ENCODE peak calls at places on chromosomes 13 and 19, in ten cellular contexts. V is T-cell; P is fibroblast of lung; O is neuronal stem cell; C is activated T-cell treated with anti-CD3 and anti-CD28 coated beads for 1 hour; Z is NCI-H1436; D is AML-193; N is lower lobe of right lung; J is stimulated activated CD4-positive, alpha-beta T cell treated with anti-CD3 and anti-CD28 coated beads, Interleukin-4, amount 100 ng/mL, for 1 hour; R is C1 segment of cervical spinal cord. Q is an unnamed sample.
A peak's percentile ranks its signal among the peaks of the same experiment; 100 is the strongest.

GRCh38 chr13:33682020-33682564 is 135.9 kb upstream of the RFC3 start:
- DNase-seq in V (no peak), P (no peak), O (no peak), C (no peak), Z (no peak), D (no peak), N (no peak), J (no peak), R (no peak), Q (no peak)

GRCh38 chr13:98217597-98217996 is 40.5 kb upstream of the RNF113B start:
- DNase-seq in V (no peak), P (no peak), O (no peak), C (no peak), Z (no peak), D (no peak), N (peak; percentile 71), J (no peak), R (no peak), Q (no peak)

GRCh38 chr19:55406869-55407624 is 541 bp downstream of the UBE2S start:
- DNase-seq in V (no peak), P (no peak), O (no peak), C (peak; percentile 17), Z (peak; percentile 14), D (no peak), N (no peak), J (peak; percentile 36), R (no peak), Q (peak; percentile 61)

GRCh38 chr13:59745395-59745788 is 418.3 kb downstream of the DIAPH3 start:
- DNase-seq in V (no peak), P (peak; percentile 56), O (no peak), C (no peak), Z (no peak), D (no peak), N (no peak), J (no peak), R (no peak), Q (no peak)

GRCh38 chr13:36997716-36998427 is 1.3 kb downstream of the ALG5 start:
- DNase-seq in V (no peak), P (peak; percentile 11), O (no peak), C (no peak), Z (no peak), D (no peak), N (no peak), J (no peak), R (no peak), Q (no peak)

GRCh38 chr19:40611900-40612698 is 10.9 kb downstream of the LTBP4 start:
- DNase-seq in V (no peak), P (no peak), O (no peak), C (no peak), Z (no peak), D (no peak), N (no peak), J (no peak), R (no peak), Q (peak; percentile 47)

GRCh38 chr19:9674669-9675357 is at the start of gene ZNF562:
- DNase-seq in V (peak; percentile 73), P (peak; percentile 90), O (peak; percentile 86), C (peak; percentile 68), Z (peak; percentile 59), D (peak; percentile 82), N (peak; percentile 94), J (peak; percentile 79), R (peak; percentile 88), Q (peak; percentile 56)

GRCh38 chr19:17772172-17772571 is 20.9 kb downstream of the FCHO1 start:
- DNase-seq in V (no peak), P (peak; percentile 27), O (no peak), C (no peak), Z (no peak), D (no peak), N (no peak), J (no peak), R (no peak), Q (no peak)

GRCh38 chr13:52644108-52644507 is 1.9 kb downstream of the HNRNPA1L2 start:
- DNase-seq in V (no peak), P (peak; percentile 1), O (no peak), C (no peak), Z (no peak), D (no peak), N (no peak), J (no peak), R (no peak), Q (no peak)

GRCh38 chr13:110812111-110812868 is 98.8 kb downstream of the ING1 start:
- DNase-seq in V (no peak), P (peak; percentile 25), O (no peak), C (no peak), Z (no peak), D (no peak), N (no peak), J (no peak), R (no peak), Q (no peak)

GRCh38 chr19:31095100-31095804 is 254.0 kb downstream of the TSHZ3 start:
- DNase-seq in V (no peak), P (no peak), O (no peak), C (no peak), Z (no peak), D (no peak), N (no peak), J (no peak), R (no peak), Q (no peak)

GRCh38 chr19:585551-586110 is 4.0 kb upstream of the HCN2 start:
- DNase-seq in V (no peak), P (no peak), O (no peak), C (no peak), Z (no peak), D (no peak), N (no peak), J (no peak), R (no peak), Q (no peak)

GRCh38 chr13:42363941-42364612 is 92.1 kb downstream of the AKAP11 start:
- DNase-seq in V (no peak), P (peak; percentile 13), O (no peak), C (no peak), Z (no peak), D (no peak), N (no peak), J (no peak), R (no peak), Q (no peak)

GRCh38 chr19:13794388-13794751 is 873 bp upstream of the ZSWIM4 start:
- DNase-seq in V (no peak), P (peak; percentile 98), O (no peak), C (no peak), Z (no peak), D (peak; percentile 13), N (peak; percentile 70), J (no peak), R (no peak), Q (no peak)

GRCh38 chr19:19527674-19528625 is 761 bp upstream of the YJEFN3 start:
- DNase-seq in V (no peak), P (no peak), O (no peak), C (no peak), Z (no peak), D (no peak), N (no peak), J (no peak), R (no peak), Q (no peak)

GRCh38 chr19:5903054-5903501 is 512 bp downstream of the NDUFA11 start:
- DNase-seq in V (no peak), P (peak; percentile 59), O (no peak), C (no peak), Z (no peak), D (no peak), N (no peak), J (no peak), R (no peak), Q (no peak)

GRCh38 chr13:99277629-99278028 is 19.4 kb upstream of the GPR18 start:
- DNase-seq in V (no peak), P (no peak), O (no peak), C (no peak), Z (no peak), D (no peak), N (peak; percentile 66), J (no peak), R (no peak), Q (no peak)

GRCh38 chr19:6247007-6247288 is 32.8 kb downstream of the MLLT1 start:
- DNase-seq in V (no peak), P (no peak), O (no peak), C (no peak), Z (no peak), D (no peak), N (no peak), J (no peak), R (no peak), Q (no peak)

Q was measured in ecto neural progenitor cell.